ENCODE peak calls at places on chromosomes 5 and 9, in ten cellular contexts. W is heart right ventricle; M is fibroblast of lung; Q is GM23338; L is CD8-positive, alpha-beta T cell; F is cardiac muscle cell; K is left lung; C is testis; Z is thoracic aorta; A is mammary epithelial cell. U is an unnamed sample. For H3K4me1, the result is how much of the 10 kb centered on the place peaks cover.

GRCh38 chr5:114179134-114179533 is 182.7 kb upstream of the KCNN2 start:
- DNase-seq in Z (no peak), Q (no peak), F (no peak), K (no peak), M (no peak), C (no peak), L (no peak), W (no peak), A (no peak), U (no peak)

GRCh38 chr9:100437860-100438805 is 11.2 kb downstream of the MSANTD3 start:
- DNase-seq in A (peak), F (peak), Z (peak), L (peak), K (peak), W (peak), C (peak), M (peak), Q (peak), U (peak)

GRCh38 chr5:756865-757345 is 27.6 kb downstream of the ZDHHC11B start:
- DNase-seq in L (no peak), W (peak), K (peak), F (no peak), C (no peak), A (no peak), M (no peak), Z (no peak), Q (no peak), U (peak)

GRCh38 chr5:118698774-118699173 is 289.6 kb downstream of the DTWD2 start:
- DNase-seq in Z (no peak), F (peak), Q (peak), A (no peak), W (no peak), L (no peak), C (no peak), M (no peak), K (no peak), U (no peak)

GRCh38 chr5:173201636-173202265 is 33.3 kb downstream of the NKX2-5 start:
- DNase-seq in Q (no peak), C (no peak), L (no peak), Z (no peak), K (no peak), M (peak), F (no peak), W (no peak), A (peak), U (no peak)

GRCh38 chr5:72107874-72108199 is 562 bp downstream of the MAP1B start:
- DNase-seq in F (peak), Z (no peak), L (no peak), C (peak), Q (peak), M (no peak), K (no peak), W (peak), A (peak), U (no peak)

GRCh38 chr5:139633295-139634027 is 14.7 kb upstream of the CXXC5 start:
- DNase-seq in L (peak), F (peak), Z (no peak), C (peak), W (peak), Q (peak), A (peak), K (peak), M (peak), U (peak)

GRCh38 chr5:7208911-7209310 is 187.0 kb upstream of the ADCY2 start:
- DNase-seq in C (no peak), K (no peak), Z (no peak), Q (no peak), W (no peak), A (no peak), F (no peak), M (no peak), L (no peak), U (no peak)

GRCh38 chr5:89302102-89302891 is 419.3 kb upstream of the MEF2C start:
- DNase-seq in Z (no peak), M (no peak), K (no peak), W (no peak), C (no peak), A (no peak), L (no peak), Q (no peak), F (no peak), U (no peak)

GRCh38 chr5:143065185-143065584 is 295.0 kb downstream of the ARHGAP26 start:
- DNase-seq in Q (no peak), L (no peak), C (peak), K (no peak), W (no peak), Z (no peak), A (no peak), M (peak), F (no peak), U (no peak)

GRCh38 chr5:113686599-113686998 is 173.1 kb downstream of the YTHDC2 start:
- DNase-seq in Z (no peak), L (no peak), Q (no peak), A (no peak), M (no peak), F (no peak), C (no peak), K (no peak), W (no peak), U (no peak)

GRCh38 chr9:97774657-97775056 is 77.5 kb upstream of the XPA start:
- DNase-seq in K (no peak), M (no peak), Q (no peak), W (no peak), F (no peak), L (no peak), Z (no peak), A (no peak), C (no peak), U (no peak)

GRCh38 chr9:33272061-33272460 is 7.2 kb downstream of the CHMP5 start:
- DNase-seq in L (no peak), A (no peak), M (no peak), Z (no peak), Q (no peak), F (no peak), K (no peak), W (no peak), C (no peak), U (no peak)

GRCh38 chr9:19184144-19184917 is 46.2 kb upstream of the DENND4C start:
- DNase-seq in F (no peak), K (peak), C (peak), Z (peak), Q (peak), A (peak), M (peak), L (peak), W (peak), U (peak)

GRCh38 chr9:115591584-115591984 is 473.6 kb upstream of the TNC start:
- DNase-seq in F (peak), Q (peak), C (peak), W (peak), A (peak), M (peak), K (peak), Z (peak), L (no peak), U (peak)

GRCh38 chr5:112049738-112050137 is 292.7 kb upstream of the NREP start:
- DNase-seq in Z (no peak), K (no peak), L (no peak), C (no peak), M (no peak), F (no peak), W (no peak), Q (no peak), A (no peak), U (no peak)

GRCh38 chr9:131838581-131839280 is 98.9 kb upstream of the RAPGEF1 start:
- DNase-seq in Z (no peak), M (no peak), A (no peak), W (no peak), K (no peak), Q (peak), F (no peak), L (no peak), C (no peak), U (no peak)

GRCh38 chr5:68337235-68337634 is 121.7 kb downstream of the PIK3R1 start:
- DNase-seq in Z (no peak), F (no peak), C (no peak), K (no peak), W (no peak), M (no peak), L (no peak), A (no peak), Q (no peak), U (no peak)

GRCh38 chr9:96232539-96233241 is 69.3 kb downstream of the HSD17B3 start:
- DNase-seq in Q (peak), W (peak), F (peak), C (peak), L (no peak), A (peak), Z (no peak), K (no peak), M (peak), U (peak)

GRCh38 chr5:157188270-157188669 is 7.6 kb downstream of the ITK start:
- DNase-seq in L (no peak), Q (no peak), W (no peak), Z (no peak), C (no peak), A (no peak), F (no peak), K (no peak), M (no peak), U (no peak)

GRCh38 chr5:145958463-145958862 is 22.1 kb downstream of the SH3RF2 start:
- DNase-seq in A (no peak), C (no peak), L (no peak), Q (no peak), F (no peak), Z (no peak), K (no peak), M (no peak), W (no peak), U (no peak)

GRCh38 chr5:125258610-125259009 is 512.2 kb upstream of the ZNF608 start:
- DNase-seq in A (no peak), W (no peak), Q (no peak), F (no peak), L (no peak), M (no peak), K (no peak), C (no peak), Z (no peak), U (no peak)

GRCh38 chr5:177957241-177957640 is 38.8 kb downstream of the PROP1 start:
- DNase-seq in Q (no peak), W (no peak), K (no peak), M (no peak), Z (no peak), C (no peak), L (no peak), A (no peak), F (no peak), U (no peak)

GRCh38 chr5:177005619-177006264 is 837 bp downstream of the UIMC1 start:
- DNase-seq in M (peak), F (peak), K (peak), A (peak), Q (peak), L (peak), Z (peak), W (peak), C (peak), U (peak)

GRCh38 chr9:71909887-71910601 is 949 bp downstream of the ABHD17B start:
- DNase-seq in F (peak), K (peak), Q (peak), A (peak), Z (no peak), M (peak), C (peak), W (peak), L (peak), U (peak)

GRCh38 chr5:74103131-74104023 is 477.4 kb downstream of the ARHGEF28 start:
- DNase-seq in K (no peak), L (no peak), C (no peak), Q (no peak), M (peak), A (no peak), Z (no peak), W (no peak), F (no peak), U (no peak)

GRCh38 chr5:135833961-135834638 is 363 bp upstream of the SLC25A48 start:
- DNase-seq in W (no peak), Z (no peak), K (no peak), C (peak), M (peak), Q (no peak), L (no peak), F (no peak), A (no peak), U (no peak)

GRCh38 chr9:70672136-70672535 is 257.7 kb upstream of the KLF9 start:
- DNase-seq in Q (no peak), M (no peak), L (no peak), Z (no peak), A (no peak), C (no peak), W (no peak), K (no peak), F (no peak), U (peak)

GRCh38 chr5:38535281-38535750 is 21.1 kb downstream of the LIFR start:
- DNase-seq in L (no peak), F (no peak), A (no peak), Q (no peak), Z (no peak), M (peak), C (no peak), W (no peak), K (no peak), U (no peak)

GRCh38 chr5:118606940-118607339 is 381.4 kb downstream of the DTWD2 start:
- DNase-seq in A (no peak), L (no peak), F (no peak), Z (no peak), K (no peak), Q (no peak), W (no peak), M (no peak), C (no peak), U (no peak)

GRCh38 chr5:73901455-73901854 is 275.5 kb downstream of the ARHGEF28 start:
- DNase-seq in W (no peak), Z (no peak), C (no peak), A (no peak), M (no peak), L (no peak), F (peak), K (no peak), Q (peak), U (no peak)

GRCh38 chr9:8558176-8558575 is 758.6 kb upstream of the DMAC1 start:
- DNase-seq in L (no peak), C (no peak), W (no peak), K (no peak), A (peak), F (no peak), M (peak), Z (no peak), Q (no peak), U (no peak)

GRCh38 chr5:134079748-134080581 is 34.5 kb upstream of the TCF7 start:
- DNase-seq in K (no peak), L (peak), C (no peak), A (no peak), Z (no peak), W (no peak), F (no peak), M (no peak), Q (no peak), U (no peak)

GRCh38 chr5:139637438-139638089 is 10.6 kb upstream of the CXXC5 start:
- DNase-seq in Q (peak), M (peak), L (peak), A (peak), Z (no peak), C (peak), W (peak), K (peak), F (peak), U (peak)

GRCh38 chr5:154466671-154467070 is 11.4 kb downstream of the HAND1 start:
- DNase-seq in L (no peak), C (no peak), A (no peak), Z (no peak), K (no peak), F (no peak), W (no peak), M (no peak), Q (peak), U (no peak)

GRCh38 chr9:124389146-124389939 is 25.9 kb downstream of the PSMB7 start:
- DNase-seq in L (no peak), Q (no peak), W (no peak), M (no peak), F (no peak), C (no peak), Z (no peak), A (no peak), K (no peak), U (no peak)

GRCh38 chr5:80755634-80756033 is 100.9 kb upstream of the DHFR start:
- DNase-seq in L (no peak), W (no peak), Z (no peak), Q (no peak), F (no peak), K (no peak), A (peak), M (no peak), C (no peak), U (no peak)

GRCh38 chr5:2759696-2760461 is 8.4 kb upstream of the IRX2 start:
- DNase-seq in W (no peak), A (no peak), L (no peak), M (no peak), C (no peak), Z (no peak), Q (no peak), F (no peak), K (no peak), U (no peak)

GRCh38 chr5:115611873-115612272 is 9.6 kb upstream of the TICAM2 start:
- DNase-seq in K (no peak), F (no peak), Q (no peak), M (no peak), A (no peak), Z (no peak), W (no peak), C (no peak), L (no peak), U (no peak)

DNA sequence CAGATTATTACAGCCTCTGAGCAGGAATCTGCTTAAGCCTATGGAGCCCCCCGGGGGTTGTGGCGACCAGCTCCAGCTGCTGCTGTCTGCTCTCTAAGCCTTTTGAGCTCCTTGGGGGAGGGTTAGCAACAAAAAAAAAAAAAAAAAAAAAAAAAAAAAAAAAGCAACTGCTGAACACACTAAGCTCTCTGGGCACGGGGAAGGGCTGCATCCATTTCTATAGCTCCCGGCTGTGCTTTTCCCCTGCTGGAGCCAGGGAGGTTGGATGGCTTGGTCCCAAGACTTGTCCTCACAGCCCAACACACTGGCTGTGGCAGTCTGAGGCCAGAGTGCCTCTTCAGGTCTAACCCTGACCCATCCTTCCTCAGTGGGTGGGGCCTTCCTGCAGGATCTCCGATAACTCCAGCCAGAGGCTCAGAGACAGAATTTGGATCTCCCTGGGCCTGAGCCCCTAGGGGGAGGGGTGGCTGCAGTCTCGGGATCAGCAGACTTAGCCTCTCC is 82.1 kb downstream of the FBN2 start:
- DNase-seq in M (no peak), Z (no peak), A (no peak), L (no peak), K (no peak), C (no peak), W (no peak), Q (no peak), F (no peak), U (no peak)
- TF ChIP-seq CTCF in M (no peak), Z (no peak), A (no peak), L (no peak), K (no peak), C (no peak), W (no peak), Q (no peak), F (no peak), U (no peak)

GRCh38 chr9:6780690-6781089 is 22.9 kb downstream of the KDM4C start:
- DNase-seq in C (no peak), W (no peak), A (no peak), M (no peak), K (no peak), F (no peak), L (no peak), Q (no peak), Z (no peak), U (no peak)
- H3K4me1 ChIP-seq in C (under half), W (under half), A (under half), M (under half), K (under half), F (under half), L (half or more), Q (half or more), Z (under half), U (under half)

GRCh38 chr9:90803860-90804593 is 2.4 kb downstream of the SYK start:
- DNase-seq in K (no peak), L (no peak), F (no peak), C (no peak), M (no peak), A (no peak), Z (no peak), Q (no peak), W (no peak), U (no peak)

GRCh38 chr9:90801507-90802289 is at the start of gene SYK:
- DNase-seq in M (no peak), Q (peak), L (peak), C (peak), K (peak), W (peak), Z (no peak), F (peak), A (peak), U (no peak)

GRCh38 chr9:90805006-90805993 is 3.7 kb downstream of the SYK start:
- DNase-seq in F (no peak), A (no peak), C (peak), Q (no peak), W (no peak), Z (no peak), L (no peak), M (no peak), K (no peak), U (peak)

GRCh38 chr9:90801175-90801506 is 478 bp upstream of the SYK start:
- DNase-seq in L (no peak), F (no peak), W (no peak), C (no peak), A (no peak), Z (no peak), K (no peak), M (no peak), Q (no peak), U (no peak)

GRCh38 chr9:90802534-90802933 is 915 bp downstream of the SYK start:
- DNase-seq in K (no peak), W (no peak), Z (no peak), L (no peak), F (no peak), A (no peak), Q (no peak), C (no peak), M (no peak), U (no peak)
- H3K4me3 ChIP-seq in K (peak), W (no peak), Z (peak), L (no peak), F (no peak), A (peak), Q (peak), C (peak), M (no peak), U (no peak)

GRCh38 chr9:137682431-137682991 is 63.7 kb downstream of the EHMT1 start:
- DNase-seq in Q (no peak), C (no peak), L (no peak), F (peak), W (no peak), Z (no peak), K (no peak), M (no peak), A (no peak), U (peak)
- TF ChIP-seq CTCF in Q (peak), C (no peak), L (no peak), F (no peak), W (no peak), Z (no peak), K (no peak), M (no peak), A (no peak), U (peak)

GRCh38 chr9:108779506-108779905 is 76.3 kb downstream of the ACTL7B start:
- DNase-seq in L (no peak), Q (no peak), A (no peak), C (no peak), M (no peak), W (no peak), F (no peak), K (no peak), Z (no peak), U (no peak)

GRCh38 chr9:108780949-108781734 is 74.6 kb downstream of the ACTL7B start:
- DNase-seq in Z (no peak), M (no peak), F (no peak), W (no peak), Q (peak), K (no peak), A (peak), L (no peak), C (no peak), U (no peak)

GRCh38 chr9:108775901-108776306 is 79.9 kb downstream of the ACTL7B start:
- DNase-seq in A (no peak), L (no peak), Q (no peak), F (no peak), K (no peak), Z (no peak), M (no peak), W (no peak), C (no peak), U (no peak)

GRCh38 chr9:108776920-108777650 is 78.7 kb downstream of the ACTL7B start:
- DNase-seq in W (no peak), C (no peak), F (no peak), K (no peak), A (peak), Z (no peak), L (no peak), M (peak), Q (peak), U (no peak)
- H3K4me1 ChIP-seq in W (under half), C (under half), F (under half), K (under half), A (under half), Z (under half), L (under half), M (under half), Q (under half), U (under half)

U was measured in BE2C.